ENCODE peak calls at places on chromosomes 5 and 9, in ten cellular contexts. B is C1 segment of cervical spinal cord, G is cardiac fibroblast, F is nephron progenitor cell, I is NCI-H2081, V is COR-L47, N is T-helper 9 cell, A is DMS79, X is activated T-cell treated with anti-CD3 and anti-CD28 coated beads for 48 hours, W is GM12865. C is an unnamed sample.

GRCh38 chr5:134063421-134063820 is 51.1 kb upstream of the TCF7 start:
- DNase-seq in B (peak; percentile 12), G (no peak), F (no peak), I (no peak), V (no peak), N (no peak), A (no peak), X (no peak), W (no peak), C (no peak)

GRCh38 chr9:110426052-110426709 is 88.5 kb upstream of the TXNDC8 start:
- DNase-seq in B (no peak), G (peak; percentile 35), F (no peak), I (no peak), V (no peak), N (no peak), A (no peak), X (no peak), W (no peak), C (no peak)

GRCh38 chr5:172564187-172564586 is 76.9 kb upstream of the NEURL1B start:
- DNase-seq in B (no peak), G (no peak), F (no peak), I (peak; percentile 87), V (peak; percentile 92), N (no peak), A (peak; percentile 84), X (no peak), W (no peak), C (peak; percentile 99)

GRCh38 chr9:136095028-136095494 is at the start of gene NACC2:
- DNase-seq in B (peak; percentile 40), G (peak; percentile 68), F (peak; percentile 70), I (peak; percentile 32), V (peak; percentile 27), N (no peak), A (no peak), X (no peak), W (no peak), C (peak; percentile 57)

GRCh38 chr5:178931846-178932760 is 8.9 kb upstream of the ZNF454 start:
- DNase-seq in B (no peak), G (no peak), F (no peak), I (no peak), V (no peak), N (no peak), A (no peak), X (no peak), W (no peak), C (no peak)

GRCh38 chr5:133635051-133635450 is 22.7 kb upstream of the FSTL4 start:
- DNase-seq in B (no peak), G (no peak), F (no peak), I (no peak), V (no peak), N (no peak), A (no peak), X (no peak), W (no peak), C (no peak)

GRCh38 chr9:136848393-136849037 is 694 bp upstream of the PHPT1 start:
- DNase-seq in B (no peak), G (no peak), F (peak; percentile 63), I (peak; percentile 22), V (peak; percentile 72), N (no peak), A (no peak), X (peak; percentile 39), W (peak; percentile 61), C (peak; percentile 72)

GRCh38 chr9:97911970-97912369 is 10.3 kb downstream of the TRMO start:
- DNase-seq in B (no peak), G (no peak), F (no peak), I (no peak), V (no peak), N (no peak), A (no peak), X (no peak), W (no peak), C (no peak)

GRCh38 chr9:38263534-38263933 is 129.0 kb upstream of the ALDH1B1 start:
- DNase-seq in B (no peak), G (peak; percentile 60), F (no peak), I (no peak), V (peak; percentile 35), N (no peak), A (no peak), X (no peak), W (peak; percentile 30), C (no peak)

GRCh38 chr5:40606077-40606765 is 73.5 kb upstream of the PTGER4 start:
- DNase-seq in B (no peak), G (no peak), F (no peak), I (no peak), V (no peak), N (no peak), A (no peak), X (no peak), W (no peak), C (no peak)

GRCh38 chr5:36168737-36169136 is 16.8 kb downstream of the SKP2 start:
- DNase-seq in B (no peak), G (no peak), F (no peak), I (no peak), V (no peak), N (no peak), A (no peak), X (no peak), W (no peak), C (no peak)

C was measured in NCI-H345.